ENCODE peak calls at places on chromosomes 3 and 15, in ten cellular contexts. One of them, this sample, is unnamed.

GRCh38 chr3:48556796-48557626 is at the start of gene PFKFB4:
- DNase-seq in GM03348: peak
- DNase-seq in GM12891: peak
- DNase-seq in nucleus accumbens: peak
- DNase-seq in GM23338: peak
- DNase-seq in Calu3: peak
- DNase-seq in HuH-7.5: peak
- DNase-seq in NCI-H2171: peak
- DNase-seq in pulmonary artery endothelial cell: peak
- DNase-seq in foreskin keratinocyte: peak
- DNase-seq in this sample: peak

GRCh38 chr15:92611995-92612745 is 43.4 kb downstream of the FAM174B start:
- DNase-seq in GM12891: no peak
- DNase-seq in HuH-7.5: no peak
- DNase-seq in GM03348: no peak
- DNase-seq in Calu3: no peak
- DNase-seq in pulmonary artery endothelial cell: no peak
- DNase-seq in NCI-H2171: no peak
- DNase-seq in foreskin keratinocyte: no peak
- DNase-seq in GM23338: no peak
- DNase-seq in nucleus accumbens: no peak
- DNase-seq in this sample: peak

GRCh38 chr3:38487323-38487722 is 8.8 kb upstream of the EXOG start:
- DNase-seq in GM12891: no peak
- DNase-seq in nucleus accumbens: no peak
- DNase-seq in GM03348: no peak
- DNase-seq in pulmonary artery endothelial cell: no peak
- DNase-seq in HuH-7.5: no peak
- DNase-seq in GM23338: no peak
- DNase-seq in Calu3: no peak
- DNase-seq in foreskin keratinocyte: no peak
- DNase-seq in NCI-H2171: no peak
- DNase-seq in this sample: no peak

GRCh38 chr3:113533534-113533892 is 1.2 kb downstream of the SIDT1 start:
- DNase-seq in nucleus accumbens: no peak
- DNase-seq in HuH-7.5: no peak
- DNase-seq in foreskin keratinocyte: no peak
- DNase-seq in GM03348: no peak
- DNase-seq in pulmonary artery endothelial cell: no peak
- DNase-seq in GM12891: no peak
- DNase-seq in Calu3: no peak
- DNase-seq in GM23338: no peak
- DNase-seq in NCI-H2171: no peak
- DNase-seq in this sample: no peak

GRCh38 chr15:63843901-63844317 is 10.2 kb upstream of the HERC1 start:
- DNase-seq in foreskin keratinocyte: peak
- DNase-seq in Calu3: no peak
- DNase-seq in HuH-7.5: no peak
- DNase-seq in GM12891: no peak
- DNase-seq in nucleus accumbens: no peak
- DNase-seq in GM03348: peak
- DNase-seq in pulmonary artery endothelial cell: no peak
- DNase-seq in NCI-H2171: no peak
- DNase-seq in GM23338: peak
- DNase-seq in this sample: no peak

GRCh38 chr3:119240101-119240581 is 537 bp downstream of the B4GALT4 start:
- DNase-seq in foreskin keratinocyte: no peak
- DNase-seq in GM23338: peak
- DNase-seq in NCI-H2171: no peak
- DNase-seq in GM12891: no peak
- DNase-seq in Calu3: peak
- DNase-seq in HuH-7.5: peak
- DNase-seq in GM03348: peak
- DNase-seq in nucleus accumbens: no peak
- DNase-seq in pulmonary artery endothelial cell: no peak
- DNase-seq in this sample: peak

GRCh38 chr3:64798316-64798715 is 110.5 kb upstream of the ADAMTS9 start:
- DNase-seq in Calu3: no peak
- DNase-seq in NCI-H2171: no peak
- DNase-seq in GM23338: no peak
- DNase-seq in GM12891: no peak
- DNase-seq in nucleus accumbens: no peak
- DNase-seq in GM03348: no peak
- DNase-seq in pulmonary artery endothelial cell: no peak
- DNase-seq in foreskin keratinocyte: no peak
- DNase-seq in HuH-7.5: no peak
- DNase-seq in this sample: no peak

GRCh38 chr3:63588897-63589296 is 63.6 kb upstream of the SNTN start:
- DNase-seq in nucleus accumbens: no peak
- DNase-seq in foreskin keratinocyte: no peak
- DNase-seq in GM03348: no peak
- DNase-seq in pulmonary artery endothelial cell: no peak
- DNase-seq in GM12891: no peak
- DNase-seq in HuH-7.5: no peak
- DNase-seq in GM23338: peak
- DNase-seq in Calu3: no peak
- DNase-seq in NCI-H2171: no peak
- DNase-seq in this sample: no peak

GRCh38 chr3:127161236-127161635 is 31.7 kb upstream of the PRR23E start:
- DNase-seq in NCI-H2171: no peak
- DNase-seq in HuH-7.5: no peak
- DNase-seq in pulmonary artery endothelial cell: no peak
- DNase-seq in GM03348: no peak
- DNase-seq in Calu3: no peak
- DNase-seq in foreskin keratinocyte: no peak
- DNase-seq in GM12891: no peak
- DNase-seq in GM23338: no peak
- DNase-seq in nucleus accumbens: no peak
- DNase-seq in this sample: no peak

GRCh38 chr3:23567917-23568316 is 237.8 kb upstream of the UBE2E1 start:
- DNase-seq in HuH-7.5: no peak
- DNase-seq in nucleus accumbens: no peak
- DNase-seq in GM12891: no peak
- DNase-seq in foreskin keratinocyte: peak
- DNase-seq in GM23338: no peak
- DNase-seq in NCI-H2171: no peak
- DNase-seq in pulmonary artery endothelial cell: peak
- DNase-seq in GM03348: peak
- DNase-seq in Calu3: no peak
- DNase-seq in this sample: no peak

GRCh38 chr15:77889009-77889806 is 188.3 kb downstream of the TBC1D2B start:
- DNase-seq in GM23338: no peak
- DNase-seq in GM12891: no peak
- DNase-seq in nucleus accumbens: no peak
- DNase-seq in GM03348: no peak
- DNase-seq in NCI-H2171: no peak
- DNase-seq in Calu3: no peak
- DNase-seq in HuH-7.5: no peak
- DNase-seq in foreskin keratinocyte: no peak
- DNase-seq in pulmonary artery endothelial cell: no peak
- DNase-seq in this sample: no peak

GRCh38 chr3:42732196-42732828 is 29.7 kb upstream of the HHATL start:
- DNase-seq in Calu3: peak
- DNase-seq in HuH-7.5: no peak
- DNase-seq in GM03348: no peak
- DNase-seq in NCI-H2171: no peak
- DNase-seq in GM12891: no peak
- DNase-seq in pulmonary artery endothelial cell: no peak
- DNase-seq in nucleus accumbens: peak
- DNase-seq in GM23338: no peak
- DNase-seq in foreskin keratinocyte: no peak
- DNase-seq in this sample: peak

GRCh38 chr3:68018275-68018674 is 363.9 kb upstream of the SUCLG2 start:
- DNase-seq in nucleus accumbens: no peak
- DNase-seq in foreskin keratinocyte: no peak
- DNase-seq in GM03348: no peak
- DNase-seq in Calu3: no peak
- DNase-seq in GM23338: peak
- DNase-seq in HuH-7.5: no peak
- DNase-seq in NCI-H2171: no peak
- DNase-seq in pulmonary artery endothelial cell: no peak
- DNase-seq in GM12891: no peak
- DNase-seq in this sample: no peak

GRCh38 chr3:105907790-105908189 is 39.0 kb upstream of the CBLB start:
- DNase-seq in NCI-H2171: no peak
- DNase-seq in HuH-7.5: no peak
- DNase-seq in GM23338: no peak
- DNase-seq in Calu3: no peak
- DNase-seq in GM12891: no peak
- DNase-seq in foreskin keratinocyte: no peak
- DNase-seq in GM03348: no peak
- DNase-seq in pulmonary artery endothelial cell: no peak
- DNase-seq in nucleus accumbens: no peak
- DNase-seq in this sample: no peak

GRCh38 chr15:62270216-62270921 is 105.3 kb upstream of the C2CD4B start:
- DNase-seq in HuH-7.5: no peak
- DNase-seq in Calu3: no peak
- DNase-seq in GM03348: no peak
- DNase-seq in GM23338: no peak
- DNase-seq in GM12891: no peak
- DNase-seq in foreskin keratinocyte: no peak
- DNase-seq in pulmonary artery endothelial cell: no peak
- DNase-seq in nucleus accumbens: no peak
- DNase-seq in NCI-H2171: no peak
- DNase-seq in this sample: no peak

GRCh38 chr3:137035631-137036030 is 77.8 kb downstream of the IL20RB start:
- DNase-seq in NCI-H2171: no peak
- DNase-seq in GM03348: peak
- DNase-seq in foreskin keratinocyte: no peak
- DNase-seq in Calu3: peak
- DNase-seq in GM23338: peak
- DNase-seq in nucleus accumbens: no peak
- DNase-seq in HuH-7.5: peak
- DNase-seq in GM12891: no peak
- DNase-seq in pulmonary artery endothelial cell: no peak
- DNase-seq in this sample: no peak

GRCh38 chr3:158562674-158563073 is 8.3 kb upstream of the MLF1 start:
- DNase-seq in foreskin keratinocyte: no peak
- DNase-seq in Calu3: no peak
- DNase-seq in NCI-H2171: no peak
- DNase-seq in GM03348: no peak
- DNase-seq in nucleus accumbens: no peak
- DNase-seq in GM23338: no peak
- DNase-seq in pulmonary artery endothelial cell: no peak
- DNase-seq in GM12891: no peak
- DNase-seq in HuH-7.5: no peak
- DNase-seq in this sample: no peak

GRCh38 chr3:135125171-135125801 is 330.2 kb downstream of the EPHB1 start:
- DNase-seq in pulmonary artery endothelial cell: no peak
- DNase-seq in nucleus accumbens: no peak
- DNase-seq in GM12891: peak
- DNase-seq in GM23338: peak
- DNase-seq in foreskin keratinocyte: no peak
- DNase-seq in HuH-7.5: peak
- DNase-seq in Calu3: peak
- DNase-seq in GM03348: peak
- DNase-seq in NCI-H2171: no peak
- DNase-seq in this sample: no peak

GRCh38 chr15:96321422-96322391 is 8.8 kb upstream of the NR2F2 start:
- DNase-seq in Calu3: peak
- DNase-seq in GM12891: no peak
- DNase-seq in nucleus accumbens: no peak
- DNase-seq in pulmonary artery endothelial cell: no peak
- DNase-seq in foreskin keratinocyte: no peak
- DNase-seq in HuH-7.5: peak
- DNase-seq in GM23338: peak
- DNase-seq in GM03348: no peak
- DNase-seq in NCI-H2171: no peak
- DNase-seq in this sample: peak

GRCh38 chr3:99984139-99984538 is 130.2 kb downstream of the FILIP1L start:
- DNase-seq in GM12891: no peak
- DNase-seq in pulmonary artery endothelial cell: no peak
- DNase-seq in foreskin keratinocyte: no peak
- DNase-seq in Calu3: no peak
- DNase-seq in GM23338: no peak
- DNase-seq in HuH-7.5: no peak
- DNase-seq in NCI-H2171: no peak
- DNase-seq in nucleus accumbens: no peak
- DNase-seq in GM03348: peak
- DNase-seq in this sample: no peak

GRCh38 chr3:53506110-53506762 is 11.8 kb downstream of the CACNA1D start:
- DNase-seq in GM12891: no peak
- DNase-seq in Calu3: peak
- DNase-seq in GM23338: no peak
- DNase-seq in HuH-7.5: no peak
- DNase-seq in nucleus accumbens: no peak
- DNase-seq in GM03348: no peak
- DNase-seq in foreskin keratinocyte: no peak
- DNase-seq in pulmonary artery endothelial cell: no peak
- DNase-seq in NCI-H2171: no peak
- DNase-seq in this sample: no peak

GRCh38 chr15:64883997-64884511 is 27.6 kb upstream of the ANKDD1A start:
- DNase-seq in pulmonary artery endothelial cell: peak
- DNase-seq in GM12891: no peak
- DNase-seq in NCI-H2171: peak
- DNase-seq in foreskin keratinocyte: peak
- DNase-seq in GM23338: no peak
- DNase-seq in nucleus accumbens: no peak
- DNase-seq in HuH-7.5: no peak
- DNase-seq in Calu3: peak
- DNase-seq in GM03348: peak
- DNase-seq in this sample: no peak

GRCh38 chr15:74775132-74775562 is 6.7 kb upstream of the CSK start:
- DNase-seq in Calu3: no peak
- DNase-seq in nucleus accumbens: no peak
- DNase-seq in GM12891: no peak
- DNase-seq in NCI-H2171: no peak
- DNase-seq in GM03348: no peak
- DNase-seq in foreskin keratinocyte: no peak
- DNase-seq in GM23338: no peak
- DNase-seq in pulmonary artery endothelial cell: no peak
- DNase-seq in HuH-7.5: no peak
- DNase-seq in this sample: no peak

GRCh38 chr3:30604566-30604965 is 1.8 kb upstream of the TGFBR2 start:
- DNase-seq in GM23338: no peak
- DNase-seq in nucleus accumbens: no peak
- DNase-seq in GM12891: no peak
- DNase-seq in HuH-7.5: no peak
- DNase-seq in NCI-H2171: no peak
- DNase-seq in GM03348: no peak
- DNase-seq in Calu3: no peak
- DNase-seq in foreskin keratinocyte: no peak
- DNase-seq in pulmonary artery endothelial cell: no peak
- DNase-seq in this sample: no peak

GRCh38 chr3:4504340-4505261 is 11.5 kb downstream of the ITPR1 start:
- DNase-seq in nucleus accumbens: no peak
- DNase-seq in Calu3: peak
- DNase-seq in GM12891: no peak
- DNase-seq in pulmonary artery endothelial cell: no peak
- DNase-seq in NCI-H2171: peak
- DNase-seq in foreskin keratinocyte: no peak
- DNase-seq in HuH-7.5: no peak
- DNase-seq in GM23338: no peak
- DNase-seq in GM03348: no peak
- DNase-seq in this sample: no peak

This sample was measured in frontal cortex.